ENCODE peak calls at places on chromosomes 1 and 21, in seven cellular contexts. D is GM12878, J is endothelial cell of umbilical vein, Q is HCT116, T is H1, K is HepG2, P is K562. F is an unnamed sample.
A peak's percentile ranks its signal among the peaks of the same experiment; 100 is the strongest.

GRCh38 chr1:156581661-156582387 is 2.3 kb downstream of the TTC24 start:
- DNase-seq in K (no peak), T (no peak), J (no peak), Q (no peak), P (no peak), D (no peak), F (no peak)

GRCh38 chr1:1085911-1086841 is 12.1 kb upstream of the RNF223 start:
- DNase-seq in P (no peak), D (no peak), T (no peak), K (no peak), Q (no peak), J (no peak), F (no peak)

GRCh38 chr1:228236744-228237143 is 28.9 kb downstream of the OBSCN start:
- DNase-seq in P (peak; percentile 65), J (peak; percentile 62), D (no peak), K (peak; percentile 55), Q (peak; percentile 13), T (peak; percentile 87), F (no peak)

GRCh38 chr1:241591317-241591716 is 48.9 kb downstream of the CHML start:
- DNase-seq in K (no peak), J (no peak), T (no peak), Q (no peak), D (no peak), P (peak; percentile 5), F (no peak)

GRCh38 chr1:209074575-209075250 is 508.8 kb upstream of the CAMK1G start:
- DNase-seq in K (no peak), Q (no peak), J (no peak), T (no peak), D (no peak), P (no peak), F (no peak)

GRCh38 chr1:234277161-234277868 is 95.9 kb upstream of the COA6 start:
- DNase-seq in K (no peak), T (no peak), D (no peak), J (no peak), Q (no peak), P (no peak), F (no peak)

GRCh38 chr1:165837838-165838364 is 10.5 kb downstream of the UCK2 start:
- DNase-seq in J (peak; percentile 79), Q (no peak), P (no peak), D (no peak), K (no peak), T (no peak), F (no peak)

GRCh38 chr21:26165331-26165730 is 5.2 kb downstream of the APP start:
- DNase-seq in P (no peak), Q (no peak), K (no peak), D (no peak), J (no peak), T (no peak), F (no peak)

GRCh38 chr1:204575221-204576190 is 59.3 kb downstream of the MDM4 start:
- DNase-seq in T (no peak), J (no peak), Q (no peak), D (no peak), K (no peak), P (no peak), F (no peak)

GRCh38 chr1:204149635-204150565 is 1.9 kb downstream of the ETNK2 start:
- DNase-seq in J (no peak), T (no peak), Q (no peak), P (peak; percentile 68), K (no peak), D (no peak), F (no peak)

GRCh38 chr1:46302091-46303037 is 1.1 kb downstream of the LRRC41 start:
- DNase-seq in P (peak; percentile 74), D (no peak), Q (no peak), K (peak; percentile 23), J (peak; percentile 65), T (peak; percentile 79), F (no peak)

GRCh38 chr1:220990417-220991337 is 111.4 kb downstream of the HLX start:
- DNase-seq in J (peak; percentile 82), Q (peak; percentile 12), D (no peak), P (peak; percentile 31), T (no peak), K (peak; percentile 3), F (no peak)

GRCh38 chr1:239952348-239953307 is 139.1 kb upstream of the FMN2 start:
- DNase-seq in K (peak; percentile 29), T (peak; percentile 78), J (no peak), D (no peak), P (peak; percentile 23), Q (no peak), F (no peak)

GRCh38 chr1:160472112-160472511 is 50.9 kb downstream of the SLAMF6 start:
- DNase-seq in P (no peak), K (no peak), J (no peak), Q (no peak), D (no peak), T (no peak), F (no peak)

GRCh38 chr1:92004129-92004528 is 25.7 kb upstream of the EPHX4 start:
- DNase-seq in D (no peak), T (no peak), K (no peak), J (no peak), Q (no peak), P (no peak), F (no peak)

GRCh38 chr1:96492236-96492635 is 229.3 kb upstream of the PTBP2 start:
- DNase-seq in D (no peak), J (no peak), K (no peak), P (no peak), Q (no peak), T (no peak), F (no peak)

GRCh38 chr1:216462061-216462775 is 39.0 kb upstream of the USH2A start:
- DNase-seq in D (no peak), K (no peak), T (no peak), P (no peak), J (no peak), Q (no peak), F (no peak)

GRCh38 chr1:219990782-219991510 is 55.4 kb downstream of the EPRS1 start:
- DNase-seq in P (no peak), J (peak; percentile 58), Q (peak; percentile 8), K (peak; percentile 45), D (no peak), T (no peak), F (no peak)

GRCh38 chr1:1021010-1021845 is 1.3 kb downstream of the AGRN start:
- DNase-seq in P (peak; percentile 77), J (peak; percentile 46), K (no peak), D (no peak), T (no peak), Q (no peak), F (no peak)

GRCh38 chr1:119742193-119742592 is 26.5 kb downstream of the HMGCS2 start:
- DNase-seq in K (no peak), D (no peak), Q (no peak), P (no peak), J (no peak), T (no peak), F (no peak)

DNA sequence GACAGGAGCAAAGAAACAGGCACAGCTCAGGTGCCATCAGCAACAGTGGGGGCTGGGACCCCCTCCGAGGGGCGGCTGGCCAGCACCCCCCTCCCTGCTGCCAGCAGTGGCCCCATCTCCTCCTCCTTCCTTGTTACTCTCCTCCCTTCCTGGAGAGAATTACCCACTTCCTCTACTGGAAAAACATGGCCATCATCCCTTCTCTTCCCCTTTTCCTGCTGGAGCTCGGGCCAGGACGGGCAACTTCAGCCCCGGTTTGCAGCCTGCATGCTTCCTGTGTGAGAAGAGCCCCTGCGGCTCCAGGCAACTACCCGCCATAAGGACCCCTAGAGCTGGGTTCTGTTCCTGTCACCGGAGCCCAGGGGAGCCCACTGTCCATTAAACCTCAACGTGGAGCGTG is 17.6 kb downstream of the MEGF6 start:
- DNase-seq in K (no peak), Q (no peak), P (no peak), J (peak; percentile 59), T (no peak), D (no peak), F (no peak)
- H3K9ac ChIP-seq in K (no peak overlapping the region), Q (no peak overlapping the region), P (no peak overlapping the region), J (no peak overlapping the region), T (no peak overlapping the region), D (no peak overlapping the region), F (no peak overlapping the region)

DNA sequence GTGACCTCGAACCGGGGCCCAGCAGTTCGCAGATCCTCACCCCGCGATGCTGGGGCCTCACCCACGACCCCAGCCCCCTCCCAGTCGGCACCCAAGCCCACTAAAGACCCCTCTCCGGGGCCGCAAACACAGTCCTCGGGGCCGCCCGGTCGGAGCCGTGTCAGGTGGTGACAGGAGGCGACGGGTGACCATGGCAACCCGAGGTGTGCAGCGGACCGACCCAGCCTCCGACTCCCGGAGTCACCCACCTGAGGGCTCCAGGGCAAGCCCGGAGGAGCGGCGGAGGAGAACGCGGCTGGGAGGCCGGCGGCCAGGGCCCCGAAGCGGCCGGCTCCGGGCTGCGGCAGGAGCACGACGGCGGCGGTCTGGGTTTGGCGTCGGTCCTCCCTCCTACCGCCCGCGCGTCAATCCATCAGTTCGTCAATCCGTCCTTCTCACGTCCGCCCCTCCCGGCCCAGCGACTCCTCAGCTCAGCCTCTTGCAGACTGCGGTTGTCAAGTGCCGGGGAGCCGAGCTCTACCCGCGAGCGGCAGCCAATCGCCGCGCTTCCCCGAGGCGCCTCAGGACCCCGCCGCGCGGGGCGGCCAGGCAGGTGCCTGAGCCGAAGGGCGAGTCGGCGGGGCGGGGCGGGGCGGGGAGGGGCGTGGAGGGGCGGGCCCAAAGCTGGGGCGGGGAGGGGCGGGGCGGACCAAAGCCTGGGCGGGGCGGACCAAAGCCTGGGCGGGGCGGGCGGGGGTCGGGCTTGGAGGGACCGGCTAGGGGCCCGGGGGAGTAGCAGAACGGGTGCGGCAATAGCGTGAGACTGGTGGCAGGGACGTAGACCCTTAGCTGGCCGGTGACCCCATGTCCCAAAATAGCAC is at the start of gene WDR47:
- DNase-seq in D (peak; percentile 72), J (peak; percentile 94), P (peak; percentile 99), T (peak; percentile 93), Q (peak; percentile 90), K (peak; percentile 84), F (peak; percentile 72)
- TF ChIP-seq EZH2 in D (no peak), J (no peak), P (no peak), T (no peak), Q (no peak), K (no peak), F (no peak)

GRCh38 chr1:192563129-192563528 is 12.4 kb upstream of the RGS1 start:
- DNase-seq in T (no peak), Q (no peak), P (no peak), D (no peak), K (no peak), J (no peak), F (no peak)

GRCh38 chr1:192555399-192555798 is 20.2 kb upstream of the RGS1 start:
- DNase-seq in P (no peak), Q (no peak), D (no peak), J (no peak), K (no peak), T (no peak), F (no peak)

GRCh38 chr1:192557841-192558595 is 17.6 kb upstream of the RGS1 start:
- DNase-seq in K (no peak), J (no peak), Q (no peak), P (no peak), T (no peak), D (no peak), F (no peak)

GRCh38 chr1:192554904-192555303 is 20.7 kb upstream of the RGS1 start:
- DNase-seq in J (no peak), K (no peak), Q (no peak), D (no peak), P (no peak), T (no peak), F (no peak)

GRCh38 chr1:192559115-192560006 is 16.2 kb upstream of the RGS1 start:
- DNase-seq in J (peak; percentile 96), P (no peak), Q (peak; percentile 68), D (no peak), K (no peak), T (no peak), F (no peak)
- TF ChIP-seq POLR2AphosphoS5 in J (peak; percentile 67), P (no peak), Q (peak; percentile 43), D (peak; percentile 61), K (no peak), T (no peak), F (no peak)

GRCh38 chr1:248416226-248416625 is 13.4 kb downstream of the OR2T1 start:
- DNase-seq in K (no peak), J (no peak), T (no peak), P (no peak), D (no peak), Q (no peak), F (no peak)
- H3K9ac ChIP-seq in K (no peak overlapping the region), J (no peak overlapping the region), T (no peak overlapping the region), P (no peak overlapping the region), D (no peak overlapping the region), Q (no peak overlapping the region), F (no peak overlapping the region)

F was measured in SK-N-MC.